ENCODE peak calls at places on chromosomes 16 and 17, in nine cellular contexts. R, K, S, F, H, M, G, E and A are unnamed samples.

GRCh38 chr17:1077536-1078061 is 80.7 kb downstream of the TIMM22 start:
- DNase-seq in G (no peak), E (no peak), H (no peak), F (no peak), K (no peak), S (no peak), M (no peak), R (no peak), A (no peak)

GRCh38 chr17:8020776-8021564 is 17.9 kb upstream of the ALOX15B start:
- DNase-seq in S (no peak), E (no peak), G (no peak), F (no peak), M (no peak), K (no peak), R (no peak), H (no peak), A (no peak)

GRCh38 chr17:46770818-46771600 is 47.5 kb downstream of the WNT3 start:
- DNase-seq in S (no peak), H (peak), E (no peak), F (peak), G (peak), K (no peak), M (peak), R (peak), A (peak)

GRCh38 chr16:70656065-70656711 is 9.8 kb downstream of the IL34 start:
- DNase-seq in F (no peak), M (no peak), H (no peak), G (no peak), S (no peak), E (no peak), K (no peak), R (no peak), A (no peak)

GRCh38 chr17:15343749-15344148 is 2.4 kb upstream of the TEKT3 start:
- DNase-seq in M (no peak), E (no peak), G (peak), K (no peak), S (no peak), H (no peak), R (no peak), F (no peak), A (no peak)

GRCh38 chr16:65965632-65966031 is 400.9 kb upstream of the CDH5 start:
- DNase-seq in H (no peak), R (no peak), G (no peak), K (no peak), S (no peak), F (no peak), E (no peak), M (no peak), A (no peak)

GRCh38 chr16:68086860-68087268 is 1.7 kb downstream of the NFATC3 start:
- DNase-seq in H (no peak), F (no peak), R (no peak), M (no peak), S (no peak), K (no peak), G (no peak), E (no peak), A (no peak)

GRCh38 chr17:68694791-68695485 is 93.8 kb upstream of the FAM20A start:
- DNase-seq in F (no peak), M (no peak), G (peak), S (no peak), H (no peak), K (no peak), E (no peak), R (no peak), A (no peak)

GRCh38 chr16:81018496-81018895 is 11.5 kb downstream of the CENPN start:
- DNase-seq in K (no peak), R (no peak), S (no peak), G (no peak), E (no peak), M (no peak), F (no peak), H (no peak), A (no peak)

GRCh38 chr17:50353600-50354195 is 7.8 kb downstream of the XYLT2 start:
- DNase-seq in E (no peak), R (no peak), K (no peak), G (no peak), H (no peak), S (no peak), F (no peak), M (peak), A (no peak)

GRCh38 chr17:9002236-9002609 is 19.1 kb upstream of the NTN1 start:
- DNase-seq in E (no peak), S (no peak), M (no peak), R (no peak), F (peak), H (no peak), G (no peak), K (no peak), A (no peak)

GRCh38 chr17:78737332-78737731 is 44.7 kb downstream of the CYTH1 start:
- DNase-seq in K (no peak), M (no peak), G (peak), E (no peak), H (no peak), R (no peak), F (no peak), S (no peak), A (no peak)

GRCh38 chr17:35084987-35085386 is 21.5 kb upstream of the RFFL start:
- DNase-seq in S (no peak), M (no peak), E (no peak), G (no peak), F (no peak), H (peak), R (no peak), K (no peak), A (no peak)

GRCh38 chr16:17261197-17261858 is 209.4 kb downstream of the XYLT1 start:
- DNase-seq in S (no peak), K (no peak), M (no peak), H (peak), R (no peak), F (no peak), G (no peak), E (no peak), A (peak)
- TF ChIP-seq CTCF in S (no peak), K (no peak), M (no peak), H (no peak), R (no peak), F (no peak), G (no peak), E (no peak), A (no peak)

GRCh38 chr17:43443381-43443780 is 40.4 kb upstream of the DHX8 start:
- DNase-seq in G (no peak), H (no peak), M (no peak), F (no peak), K (no peak), R (no peak), S (no peak), E (no peak), A (no peak)

GRCh38 chr17:43445009-43445589 is 38.7 kb upstream of the DHX8 start:
- DNase-seq in S (no peak), K (no peak), E (no peak), M (no peak), H (no peak), F (no peak), G (no peak), R (no peak), A (no peak)

GRCh38 chr17:43444223-43445008 is 39.4 kb upstream of the DHX8 start:
- DNase-seq in F (no peak), G (no peak), S (no peak), K (no peak), R (no peak), H (no peak), E (no peak), M (no peak), A (no peak)

GRCh38 chr17:43438626-43439529 is 40.1 kb downstream of the ARL4D start:
- DNase-seq in M (no peak), H (no peak), R (no peak), K (no peak), G (no peak), E (no peak), S (no peak), F (peak), A (no peak)

GRCh38 chr17:43442711-43443110 is 41.1 kb upstream of the DHX8 start:
- DNase-seq in R (no peak), K (no peak), F (no peak), H (no peak), G (peak), M (no peak), S (no peak), E (no peak), A (no peak)
- TF ChIP-seq CTCF in R (no peak), K (no peak), F (no peak), H (no peak), G (no peak), M (no peak), S (no peak), E (no peak), A (no peak)

DNA sequence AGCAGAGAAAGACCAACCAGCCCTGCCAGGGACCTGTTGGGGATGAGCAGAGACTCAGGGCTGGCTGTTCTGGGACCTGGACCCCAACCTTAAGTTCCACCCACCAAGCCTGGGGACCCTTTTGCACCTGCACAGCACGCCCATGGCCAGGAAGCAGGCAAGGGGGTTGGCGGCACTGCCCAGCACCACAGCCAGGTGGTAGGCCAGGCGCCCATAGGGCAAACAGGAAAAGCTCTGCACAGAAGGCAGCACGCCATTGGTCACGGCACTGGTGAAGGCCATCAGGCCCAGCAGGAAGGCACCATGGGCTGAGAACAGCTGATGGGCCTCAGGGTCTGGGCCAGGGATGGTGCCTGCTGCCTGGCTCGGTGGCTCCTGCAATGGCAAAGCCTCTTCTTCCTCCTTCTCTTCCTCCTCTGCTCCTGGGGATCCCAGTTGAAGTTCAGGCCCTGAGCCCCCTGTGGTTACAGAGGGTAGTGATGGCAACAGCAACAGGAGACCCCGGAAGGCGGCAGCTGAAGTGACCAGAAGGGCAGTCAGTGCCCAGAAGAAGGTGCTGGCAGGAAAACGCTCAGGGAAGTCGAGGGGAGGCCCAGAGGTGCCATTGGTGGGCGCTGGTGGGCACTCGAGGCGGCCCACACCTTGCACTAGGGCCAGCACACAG is 1.7 kb downstream of the SLC52A1 start:
- DNase-seq in M (no peak), K (no peak), R (no peak), H (no peak), S (no peak), E (no peak), F (no peak), G (no peak), A (no peak)
- TF ChIP-seq CTCF in M (no peak), K (no peak), R (no peak), H (no peak), S (no peak), E (no peak), F (no peak), G (no peak), A (no peak)

DNA sequence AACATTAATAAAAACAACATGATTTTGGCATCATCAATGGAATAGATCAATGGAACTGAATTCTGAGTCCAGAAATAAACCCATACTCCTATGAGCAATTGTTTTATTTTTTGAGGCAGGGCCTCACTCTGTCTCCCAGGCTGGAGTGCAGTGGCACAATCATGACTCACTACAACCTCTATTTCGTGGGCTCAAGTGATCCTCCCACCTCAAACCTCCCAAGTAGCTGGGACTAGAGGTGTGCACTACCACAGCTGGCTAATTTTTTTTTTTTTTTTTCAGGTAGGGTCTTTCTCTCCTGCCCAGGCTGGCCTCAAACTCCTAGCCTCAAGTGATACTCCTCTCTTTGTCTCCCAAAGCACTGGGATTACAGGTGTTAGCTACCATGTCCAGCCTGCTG is 7.1 kb upstream of the PRDM7 start:
- DNase-seq in M (no peak), E (no peak), R (no peak), S (no peak), F (no peak), H (no peak), G (no peak), K (no peak), A (no peak)
- TF ChIP-seq CTCF in M (no peak), E (no peak), R (no peak), S (no peak), F (no peak), H (no peak), G (no peak), K (no peak), A (no peak)

GRCh38 chr17:20944014-20944905 is 98.6 kb downstream of the USP22 start:
- DNase-seq in K (peak), H (peak), F (peak), R (no peak), G (no peak), M (no peak), S (no peak), E (peak), A (peak)
- TF ChIP-seq CTCF in K (no peak), H (peak), F (peak), R (peak), G (no peak), M (no peak), S (no peak), E (peak), A (peak)

GRCh38 chr16:57081744-57082143 is 10.6 kb upstream of the CPNE2 start:
- DNase-seq in E (no peak), R (no peak), H (no peak), M (no peak), G (no peak), F (no peak), K (no peak), S (no peak), A (no peak)

GRCh38 chr16:57083469-57083868 is 8.9 kb upstream of the CPNE2 start:
- DNase-seq in H (no peak), K (no peak), R (no peak), M (no peak), G (no peak), E (no peak), F (no peak), S (no peak), A (no peak)

GRCh38 chr16:57084996-57085395 is 7.4 kb upstream of the CPNE2 start:
- DNase-seq in F (no peak), R (no peak), K (no peak), E (no peak), S (no peak), M (no peak), H (no peak), G (no peak), A (no peak)

GRCh38 chr16:57082664-57083063 is 9.7 kb upstream of the CPNE2 start:
- DNase-seq in K (no peak), S (no peak), G (no peak), E (no peak), F (no peak), H (no peak), R (no peak), M (no peak), A (no peak)

DNA sequence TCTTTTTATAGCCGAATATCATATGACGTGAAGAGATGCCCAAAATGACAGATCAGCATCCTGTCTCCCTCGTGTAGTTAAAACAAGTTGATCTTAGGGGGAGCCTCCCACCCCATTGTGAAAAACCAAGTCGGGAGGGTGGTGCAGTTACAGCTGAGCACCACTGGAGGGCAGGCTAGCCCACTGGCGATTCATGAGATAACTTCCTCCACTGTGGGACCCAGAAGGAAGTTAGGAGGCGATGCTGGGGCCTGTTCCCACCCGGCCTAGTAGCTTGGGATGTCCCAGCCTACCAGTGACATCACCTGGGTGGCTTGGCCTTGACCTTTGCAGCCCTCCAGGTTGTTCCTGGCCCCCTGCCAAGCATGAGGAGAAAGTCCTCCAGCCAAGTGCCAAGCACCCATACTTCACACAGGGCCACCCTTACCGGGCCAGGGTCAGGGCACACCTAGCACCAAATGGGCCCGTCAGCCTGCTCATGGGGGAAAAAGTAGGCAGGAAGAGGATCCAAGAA is 8.1 kb upstream of the CPNE2 start:
- DNase-seq in G (peak), H (peak), K (peak), M (peak), E (peak), S (no peak), F (peak), R (peak), A (peak)
- TF ChIP-seq CTCF in G (peak), H (peak), K (peak), M (peak), E (peak), S (peak), F (peak), R (peak), A (peak)

DNA sequence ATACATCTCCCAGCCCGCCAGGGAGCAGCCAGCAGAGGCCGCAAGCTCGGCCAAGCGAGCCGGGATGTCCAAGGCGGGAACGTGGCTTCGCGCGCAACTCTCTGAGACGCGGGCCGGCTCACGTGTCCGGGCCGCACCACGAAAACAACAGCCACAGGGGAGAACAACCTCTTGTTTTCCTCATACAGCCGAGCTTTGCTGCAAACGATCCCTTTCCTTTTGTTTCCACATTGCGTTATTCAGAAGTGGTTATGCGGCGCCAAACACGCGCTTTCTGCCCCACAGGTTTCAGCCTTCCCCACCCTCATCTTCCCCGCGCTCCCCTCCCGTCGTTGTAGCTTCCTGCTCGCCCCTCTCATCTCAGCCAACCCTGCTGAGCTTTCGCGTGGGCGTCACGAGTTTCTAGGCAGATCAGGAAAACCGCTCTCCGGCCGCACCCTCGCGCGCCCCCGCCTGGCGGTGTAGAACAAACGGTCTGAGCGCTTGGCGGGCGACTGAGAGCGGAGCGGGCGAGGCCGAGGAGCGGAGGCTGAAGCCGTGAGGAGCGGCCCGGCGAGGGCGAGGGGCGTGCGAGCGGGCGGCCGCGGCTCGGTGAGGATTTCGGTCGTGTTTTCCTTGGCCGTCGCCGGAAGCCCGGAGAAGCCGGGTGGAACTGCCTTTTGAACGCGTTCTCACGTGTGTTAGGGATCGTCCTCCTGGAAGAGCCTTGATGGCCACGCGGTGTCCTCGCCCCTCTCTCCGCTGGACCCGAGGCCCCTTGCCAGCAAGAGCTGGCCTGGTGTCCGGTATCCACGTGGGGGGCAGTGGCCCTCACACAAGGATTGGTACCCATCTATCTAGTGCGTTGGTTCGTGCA is 6.6 kb upstream of the SMARCD2 start:
- DNase-seq in M (peak), F (peak), S (peak), H (peak), G (peak), E (peak), K (peak), R (peak), A (peak)
- TF ChIP-seq CTCF in M (peak), F (peak), S (no peak), H (peak), G (peak), E (peak), K (peak), R (peak), A (peak)

DNA sequence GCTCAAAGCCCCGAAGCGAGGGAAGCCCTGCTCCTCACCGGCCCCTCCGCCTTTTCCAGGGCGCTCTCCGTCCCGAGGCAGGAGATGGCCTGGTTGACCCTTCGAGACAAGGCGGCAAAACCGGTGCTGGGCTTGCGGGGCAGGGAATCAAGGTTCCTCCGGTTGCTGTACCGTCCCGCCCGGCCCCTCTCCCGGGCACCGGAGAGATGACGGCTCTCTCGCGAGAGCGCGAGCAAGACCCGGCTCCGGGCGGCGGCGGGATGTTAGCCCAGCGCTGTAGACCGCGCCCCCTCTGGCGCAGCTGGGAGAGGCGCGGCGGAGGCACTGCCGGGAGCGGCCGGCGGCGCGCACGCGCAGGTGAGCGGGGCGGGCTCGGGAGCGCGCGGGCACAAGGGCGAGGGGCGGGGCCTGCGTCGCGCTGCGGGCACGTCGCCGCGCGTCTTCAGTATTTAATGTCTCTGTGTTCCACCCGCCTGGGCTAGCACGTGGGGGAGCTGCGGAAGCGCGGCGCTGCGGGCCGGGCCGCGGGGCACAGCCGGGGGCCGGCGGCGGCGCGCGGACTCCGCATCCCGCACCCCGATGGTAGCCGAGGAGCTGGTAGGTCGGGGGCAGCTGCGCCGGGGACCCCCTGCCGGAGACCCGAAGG is at the start of gene AKAP1:
- DNase-seq in M (peak), K (peak), R (peak), S (peak), H (peak), E (peak), G (peak), F (peak), A (peak)
- TF ChIP-seq CTCF in M (no peak), K (no peak), R (peak), S (no peak), H (no peak), E (peak), G (no peak), F (peak), A (peak)

DNA sequence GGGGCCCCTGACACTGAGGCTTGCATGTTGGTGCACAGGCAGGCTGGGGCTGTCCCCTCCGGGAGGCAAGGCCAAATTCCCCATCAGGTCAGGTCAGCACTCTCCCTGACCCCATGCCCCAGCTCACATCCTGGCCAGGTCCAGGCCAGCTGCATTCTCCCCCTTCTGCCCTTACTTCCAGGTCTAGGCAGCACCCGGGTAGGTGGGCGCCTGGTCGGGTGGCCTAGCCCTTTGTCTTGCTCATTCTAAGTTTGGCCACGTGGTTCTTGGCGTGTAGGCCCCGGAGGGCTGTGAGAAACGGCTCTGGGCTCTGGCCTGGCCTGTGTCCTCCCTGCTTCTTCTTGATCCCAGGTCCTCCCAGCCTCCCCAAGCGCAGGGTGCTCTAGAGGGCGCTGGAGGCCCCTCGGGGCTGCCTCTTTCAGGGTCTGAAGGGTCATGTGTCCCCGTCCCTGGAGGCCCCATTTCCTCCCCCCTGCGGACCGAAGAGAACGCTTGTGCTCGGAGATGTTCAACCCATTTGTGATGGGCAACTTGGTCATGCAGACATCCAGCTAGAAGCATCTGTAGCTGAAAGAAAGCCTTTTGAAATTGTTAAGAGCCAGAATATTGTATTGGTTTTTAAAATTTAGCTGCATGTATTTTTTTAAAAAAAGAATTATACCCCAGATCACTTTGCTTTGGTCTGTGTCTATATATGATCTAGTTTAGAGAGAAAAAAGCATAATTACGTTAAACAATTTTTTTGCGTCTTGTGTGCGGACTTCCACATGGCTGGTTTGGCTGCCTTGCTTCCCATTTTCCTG is 6.7 kb downstream of the BAHCC1 start:
- DNase-seq in G (peak), R (peak), S (no peak), E (no peak), M (peak), K (no peak), F (peak), H (peak), A (peak)
- TF ChIP-seq CTCF in G (peak), R (peak), S (no peak), E (no peak), M (no peak), K (no peak), F (peak), H (no peak), A (peak)